ENCODE peak calls at places on chromosomes 1 and 21, in six cellular contexts. One of them, this sample, is unnamed.

GRCh38 chr1:77175230-77175844 is 43.9 kb downstream of the PIGK start:
- DNase-seq in heart right ventricle: no peak
- DNase-seq in bronchial epithelial cell: no peak
- DNase-seq in right lobe of liver: no peak
- DNase-seq in left ventricle myocardium inferior: no peak
- DNase-seq in HCT116: peak; percentile 32
- DNase-seq in this sample: no peak

GRCh38 chr1:208349679-208350330 is 105.6 kb upstream of the PLXNA2 start:
- DNase-seq in right lobe of liver: no peak
- DNase-seq in HCT116: no peak
- DNase-seq in heart right ventricle: no peak
- DNase-seq in bronchial epithelial cell: no peak
- DNase-seq in left ventricle myocardium inferior: no peak
- DNase-seq in this sample: no peak

GRCh38 chr1:73176902-73177301 is 894.6 kb upstream of the NEGR1 start:
- DNase-seq in bronchial epithelial cell: no peak
- DNase-seq in HCT116: no peak
- DNase-seq in heart right ventricle: no peak
- DNase-seq in left ventricle myocardium inferior: no peak
- DNase-seq in right lobe of liver: no peak
- DNase-seq in this sample: no peak

GRCh38 chr1:176033474-176033873 is 173.6 kb downstream of the COP1 start:
- DNase-seq in left ventricle myocardium inferior: no peak
- DNase-seq in bronchial epithelial cell: peak; percentile 77
- DNase-seq in right lobe of liver: no peak
- DNase-seq in HCT116: no peak
- DNase-seq in heart right ventricle: no peak
- DNase-seq in this sample: no peak

GRCh38 chr1:155324717-155325595 is 4.3 kb downstream of the RUSC1 start:
- DNase-seq in HCT116: peak; percentile 44
- DNase-seq in heart right ventricle: peak; percentile 37
- DNase-seq in left ventricle myocardium inferior: peak; percentile 46
- DNase-seq in right lobe of liver: peak; percentile 67
- DNase-seq in bronchial epithelial cell: peak; percentile 45
- DNase-seq in this sample: peak; percentile 84

GRCh38 chr1:237932806-237933205 is 42.1 kb upstream of the ZP4 start:
- DNase-seq in heart right ventricle: no peak
- DNase-seq in right lobe of liver: no peak
- DNase-seq in left ventricle myocardium inferior: no peak
- DNase-seq in HCT116: no peak
- DNase-seq in bronchial epithelial cell: peak; percentile 95
- DNase-seq in this sample: no peak

GRCh38 chr1:44584167-44584566 is 90.1 kb downstream of the TMEM53 start:
- DNase-seq in left ventricle myocardium inferior: no peak
- DNase-seq in bronchial epithelial cell: no peak
- DNase-seq in right lobe of liver: no peak
- DNase-seq in heart right ventricle: no peak
- DNase-seq in HCT116: no peak
- DNase-seq in this sample: no peak

GRCh38 chr1:163797816-163798215 is 476.1 kb downstream of the NUF2 start:
- DNase-seq in heart right ventricle: no peak
- DNase-seq in HCT116: no peak
- DNase-seq in left ventricle myocardium inferior: no peak
- DNase-seq in right lobe of liver: no peak
- DNase-seq in bronchial epithelial cell: peak; percentile 58
- DNase-seq in this sample: no peak

GRCh38 chr21:44415073-44416025 is 40.0 kb upstream of the LRRC3 start:
- DNase-seq in bronchial epithelial cell: no peak
- DNase-seq in left ventricle myocardium inferior: no peak
- DNase-seq in heart right ventricle: no peak
- DNase-seq in right lobe of liver: peak; percentile 31
- DNase-seq in HCT116: no peak
- DNase-seq in this sample: peak; percentile 66

GRCh38 chr1:210771131-210771530 is 362.8 kb downstream of the KCNH1 start:
- DNase-seq in HCT116: no peak
- DNase-seq in heart right ventricle: no peak
- DNase-seq in bronchial epithelial cell: no peak
- DNase-seq in right lobe of liver: no peak
- DNase-seq in left ventricle myocardium inferior: no peak
- DNase-seq in this sample: no peak

DNA sequence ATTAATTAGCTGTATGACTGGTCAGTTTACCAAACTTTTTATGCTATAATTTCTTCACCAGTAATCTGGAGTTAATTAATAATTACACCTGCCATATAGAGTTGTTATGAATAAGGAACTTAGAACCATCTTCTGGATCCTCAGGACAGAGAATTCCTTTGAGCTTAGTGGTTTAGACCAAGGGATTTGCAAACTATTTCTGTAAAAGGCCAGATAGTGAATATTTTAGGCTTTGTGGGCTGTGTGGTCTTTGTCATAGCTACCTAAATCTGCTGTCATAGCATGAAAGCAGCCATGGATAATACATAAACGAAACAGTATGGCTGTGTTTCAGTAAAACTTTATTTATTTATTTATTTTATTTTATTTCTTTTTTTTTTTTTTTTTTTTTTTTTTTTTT is 9.0 kb downstream of the TIMM17A start:
- DNase-seq in bronchial epithelial cell: no peak
- DNase-seq in HCT116: no peak
- DNase-seq in left ventricle myocardium inferior: no peak
- DNase-seq in right lobe of liver: no peak
- DNase-seq in heart right ventricle: no peak
- DNase-seq in this sample: no peak
- H3K36me3 ChIP-seq in bronchial epithelial cell: peaks cover 14% of the 10 kb centered on the region
- H3K36me3 ChIP-seq in HCT116: peaks cover 61% of the 10 kb centered on the region
- H3K36me3 ChIP-seq in left ventricle myocardium inferior: peaks cover 97% of the 10 kb centered on the region
- H3K36me3 ChIP-seq in right lobe of liver: peaks cover 14% of the 10 kb centered on the region
- H3K36me3 ChIP-seq in heart right ventricle: peaks cover 3% of the 10 kb centered on the region
- H3K36me3 ChIP-seq in this sample: peaks cover 93% of the 10 kb centered on the region

DNA sequence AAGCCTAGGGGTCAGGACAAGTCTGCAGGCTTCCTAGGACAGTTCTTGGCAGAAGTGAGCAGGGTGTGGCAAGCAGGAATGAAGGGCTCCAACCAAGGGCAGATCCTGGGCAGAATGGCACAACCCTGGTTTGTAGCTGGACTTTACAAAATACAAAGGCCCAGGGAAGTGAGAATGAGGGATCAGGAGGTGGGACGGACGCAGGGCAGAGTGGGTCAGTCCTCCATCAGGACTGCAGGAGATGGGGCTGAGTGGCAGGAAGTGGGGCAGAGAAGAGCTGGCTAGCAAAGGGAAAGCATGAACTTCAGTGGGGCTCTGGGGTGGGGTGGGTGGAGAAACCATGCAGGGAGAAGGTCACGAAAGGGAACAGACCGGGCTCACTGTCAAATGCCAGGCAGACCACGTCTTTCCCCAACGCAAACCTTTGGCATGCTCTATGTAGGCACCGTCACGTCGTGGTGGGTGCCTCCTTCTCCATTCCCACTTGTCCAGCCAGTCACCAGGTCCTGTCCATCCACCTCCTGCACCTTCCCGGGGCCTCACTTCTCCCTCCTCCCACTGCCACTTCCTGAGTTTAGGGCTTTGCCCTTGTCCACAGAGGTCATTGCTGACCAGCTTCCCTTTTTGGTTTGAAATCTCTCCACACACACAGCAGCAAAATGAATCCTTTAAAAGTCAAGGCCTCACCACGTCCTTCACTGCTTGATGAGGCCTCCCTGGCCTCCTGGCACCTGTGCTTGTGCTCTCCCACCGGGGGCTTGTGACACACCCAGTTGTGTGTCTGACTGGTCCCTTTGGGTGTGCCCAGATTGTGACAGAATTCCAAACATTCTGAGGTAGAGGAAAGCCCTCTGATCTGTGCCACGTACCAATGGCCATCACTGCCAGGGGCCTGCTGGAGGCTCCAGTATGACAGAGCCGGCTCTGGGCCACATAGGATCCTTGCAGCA is 8.7 kb upstream of the CLDN19 start:
- DNase-seq in bronchial epithelial cell: no peak
- DNase-seq in heart right ventricle: no peak
- DNase-seq in left ventricle myocardium inferior: no peak
- DNase-seq in HCT116: no peak
- DNase-seq in right lobe of liver: no peak
- DNase-seq in this sample: peak; percentile 58
- H3K36me3 ChIP-seq in bronchial epithelial cell: peaks cover 10% of the 10 kb centered on the region
- H3K36me3 ChIP-seq in heart right ventricle: peaks cover 6% of the 10 kb centered on the region
- H3K36me3 ChIP-seq in left ventricle myocardium inferior: peaks cover 69% of the 10 kb centered on the region
- H3K36me3 ChIP-seq in HCT116: peaks cover 20% of the 10 kb centered on the region
- H3K36me3 ChIP-seq in right lobe of liver: peaks cover 4% of the 10 kb centered on the region
- H3K36me3 ChIP-seq in this sample: peaks cover 70% of the 10 kb centered on the region

DNA sequence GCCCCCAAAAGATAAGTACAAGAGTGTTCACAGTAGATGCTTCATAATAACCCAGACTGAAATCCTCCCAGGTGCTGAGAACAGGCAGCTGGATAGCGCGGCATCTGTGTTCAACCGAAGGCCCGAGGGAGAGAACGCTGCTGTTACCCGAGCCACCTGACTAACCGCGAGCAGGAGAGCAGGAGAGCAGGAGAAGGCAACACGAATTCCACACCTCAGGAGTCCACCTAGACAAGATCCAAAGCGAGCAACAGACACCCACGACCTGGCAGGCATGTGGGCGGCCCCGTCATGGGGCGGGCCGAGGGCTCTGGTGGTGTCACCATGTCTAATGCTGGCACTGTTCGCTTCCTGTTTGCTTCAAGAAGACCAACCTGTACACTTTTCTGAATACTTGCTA is 20.9 kb upstream of the SPATC1L start:
- DNase-seq in right lobe of liver: peak; percentile 35
- DNase-seq in HCT116: no peak
- DNase-seq in left ventricle myocardium inferior: peak; percentile 4
- DNase-seq in heart right ventricle: no peak
- DNase-seq in bronchial epithelial cell: no peak
- DNase-seq in this sample: no peak
- H3K36me3 ChIP-seq in right lobe of liver: peaks cover 2% of the 10 kb centered on the region
- H3K36me3 ChIP-seq in HCT116: no peaks in the 10 kb centered on the region
- H3K36me3 ChIP-seq in left ventricle myocardium inferior: peaks cover 85% of the 10 kb centered on the region
- H3K36me3 ChIP-seq in heart right ventricle: no peaks in the 10 kb centered on the region
- H3K36me3 ChIP-seq in bronchial epithelial cell: peaks cover 29% of the 10 kb centered on the region
- H3K36me3 ChIP-seq in this sample: peaks cover 85% of the 10 kb centered on the region

GRCh38 chr1:40983286-40983685 is 3.8 kb downstream of the CTPS1 start:
- DNase-seq in left ventricle myocardium inferior: no peak
- DNase-seq in bronchial epithelial cell: peak; percentile 35
- DNase-seq in right lobe of liver: no peak
- DNase-seq in heart right ventricle: no peak
- DNase-seq in HCT116: no peak
- DNase-seq in this sample: no peak
- H3K36me3 ChIP-seq in left ventricle myocardium inferior: peaks cover 27% of the 10 kb centered on the region
- H3K36me3 ChIP-seq in bronchial epithelial cell: peaks cover 18% of the 10 kb centered on the region
- H3K36me3 ChIP-seq in right lobe of liver: no peaks in the 10 kb centered on the region
- H3K36me3 ChIP-seq in heart right ventricle: no peaks in the 10 kb centered on the region
- H3K36me3 ChIP-seq in HCT116: peaks cover 44% of the 10 kb centered on the region
- H3K36me3 ChIP-seq in this sample: peaks cover 39% of the 10 kb centered on the region

DNA sequence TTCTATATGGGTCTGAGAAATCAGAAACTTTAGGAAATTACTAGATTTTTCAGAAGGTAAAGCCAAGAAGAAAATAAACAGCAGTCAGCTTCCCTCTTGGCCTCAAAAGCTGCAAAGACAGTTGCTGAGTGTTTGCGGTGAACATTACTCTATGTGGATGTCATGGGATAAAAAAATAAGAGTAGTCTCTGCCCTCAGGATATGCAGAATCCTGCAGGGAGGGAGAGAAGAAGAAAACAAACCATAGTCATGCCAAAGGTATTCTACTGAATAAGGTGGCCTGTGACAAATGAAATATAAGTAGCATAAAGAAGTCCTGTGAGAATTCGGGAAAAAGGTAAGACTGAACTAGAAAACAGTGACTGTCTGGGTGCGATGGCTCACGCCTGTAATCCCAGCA is 19.0 kb downstream of the YARS1 start:
- DNase-seq in right lobe of liver: no peak
- DNase-seq in HCT116: no peak
- DNase-seq in left ventricle myocardium inferior: no peak
- DNase-seq in heart right ventricle: no peak
- DNase-seq in bronchial epithelial cell: peak; percentile 53
- DNase-seq in this sample: no peak
- H3K36me3 ChIP-seq in right lobe of liver: peaks cover 7% of the 10 kb centered on the region
- H3K36me3 ChIP-seq in HCT116: peaks cover 13% of the 10 kb centered on the region
- H3K36me3 ChIP-seq in left ventricle myocardium inferior: peaks cover 72% of the 10 kb centered on the region
- H3K36me3 ChIP-seq in heart right ventricle: no peaks in the 10 kb centered on the region
- H3K36me3 ChIP-seq in bronchial epithelial cell: peaks cover 14% of the 10 kb centered on the region
- H3K36me3 ChIP-seq in this sample: peaks cover 63% of the 10 kb centered on the region

GRCh38 chr1:32040711-32041110 is 27.0 kb downstream of the KHDRBS1 start:
- DNase-seq in heart right ventricle: no peak
- DNase-seq in HCT116: no peak
- DNase-seq in left ventricle myocardium inferior: no peak
- DNase-seq in right lobe of liver: no peak
- DNase-seq in bronchial epithelial cell: no peak
- DNase-seq in this sample: no peak
- H3K36me3 ChIP-seq in heart right ventricle: no peaks in the 10 kb centered on the region
- H3K36me3 ChIP-seq in HCT116: peaks cover 81% of the 10 kb centered on the region
- H3K36me3 ChIP-seq in left ventricle myocardium inferior: peaks cover 2% of the 10 kb centered on the region
- H3K36me3 ChIP-seq in right lobe of liver: peaks cover 20% of the 10 kb centered on the region
- H3K36me3 ChIP-seq in bronchial epithelial cell: peaks cover 43% of the 10 kb centered on the region
- H3K36me3 ChIP-seq in this sample: peaks cover under 1% of the 10 kb centered on the region

This sample was measured in suprapubic skin.